ENCODE peak calls at places on chromosomes 16 and 17, in four cellular contexts. E is thoracic aorta, Y is gastrocnemius medialis, G is cardiac muscle cell. A is an unnamed sample.

GRCh38 chr17:66691644-66692500 is 143.0 kb upstream of the CACNG5 start:
- DNase-seq in E (no peak), Y (no peak), G (peak; percentile 59), A (peak; percentile 55)

GRCh38 chr17:79045001-79045729 is 21.2 kb downstream of the C1QTNF1 start:
- DNase-seq in E (no peak), Y (no peak), G (no peak), A (no peak)

GRCh38 chr16:74309789-74310781 is 13.5 kb downstream of the PSMD7 start:
- DNase-seq in E (no peak), Y (no peak), G (peak; percentile 70), A (peak; percentile 28)

GRCh38 chr17:73317554-73318426 is 6.0 kb upstream of the CDC42EP4 start:
- DNase-seq in E (no peak), Y (no peak), G (no peak), A (no peak)

GRCh38 chr17:72930031-72930430 is 162.5 kb downstream of the SLC39A11 start:
- DNase-seq in E (no peak), Y (no peak), G (no peak), A (no peak)

GRCh38 chr16:96935-97381 is 18.9 kb downstream of the MPG start:
- DNase-seq in E (peak; percentile 74), Y (peak; percentile 88), G (peak; percentile 89), A (peak; percentile 90)

GRCh38 chr17:46108120-46108519 is 85.1 kb downstream of the KANSL1 start:
- DNase-seq in E (no peak), Y (no peak), G (no peak), A (no peak)

GRCh38 chr17:45782889-45783592 is 1.1 kb upstream of the CRHR1 start:
- DNase-seq in E (no peak), Y (no peak), G (peak; percentile 25), A (no peak)

GRCh38 chr17:1228752-1229353 is 41.4 kb upstream of the BHLHA9 start:
- DNase-seq in E (no peak), Y (no peak), G (no peak), A (no peak)

GRCh38 chr17:7915611-7916382 is at the start of gene RNF227:
- DNase-seq in E (peak; percentile 80), Y (peak; percentile 66), G (peak; percentile 99), A (peak; percentile 85)

GRCh38 chr17:75077490-75078096 is 10.2 kb upstream of the SLC16A5 start:
- DNase-seq in E (no peak), Y (peak; percentile 46), G (peak; percentile 48), A (no peak)

GRCh38 chr17:30236807-30237206 is 1.3 kb upstream of the SLC6A4 start:
- DNase-seq in E (peak; percentile 36), Y (no peak), G (peak; percentile 49), A (peak; percentile 15)

GRCh38 chr17:8941520-8941919 is 24.0 kb downstream of the PIK3R5 start:
- DNase-seq in E (no peak), Y (no peak), G (no peak), A (no peak)

DNA sequence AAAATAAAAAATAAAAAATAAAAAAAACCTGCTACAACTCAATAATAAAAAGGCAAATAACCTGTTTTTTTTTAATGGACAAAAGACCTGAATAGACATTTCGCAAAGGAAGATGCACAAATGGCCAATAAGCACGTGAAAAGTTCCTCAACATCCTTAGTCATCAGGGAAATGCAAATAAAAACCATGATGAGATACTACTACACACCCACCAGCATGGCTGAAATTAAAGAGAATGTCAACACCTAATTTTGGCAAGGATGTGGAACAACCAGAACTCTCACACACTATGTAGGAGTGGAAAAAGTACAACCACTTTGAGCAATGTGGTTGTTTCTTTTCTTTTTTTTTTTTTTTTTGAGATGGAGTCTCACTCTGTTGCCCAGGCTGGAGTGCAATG is 24.6 kb downstream of the COG7 start:
- DNase-seq in E (no peak), Y (no peak), G (peak; percentile 8), A (no peak)
- H3K36me3 ChIP-seq in E (peaks cover 16% of the 10 kb centered on the region), Y (no peaks in the 10 kb centered on the region), G (peaks cover 18% of the 10 kb centered on the region), A (no peaks in the 10 kb centered on the region)

DNA sequence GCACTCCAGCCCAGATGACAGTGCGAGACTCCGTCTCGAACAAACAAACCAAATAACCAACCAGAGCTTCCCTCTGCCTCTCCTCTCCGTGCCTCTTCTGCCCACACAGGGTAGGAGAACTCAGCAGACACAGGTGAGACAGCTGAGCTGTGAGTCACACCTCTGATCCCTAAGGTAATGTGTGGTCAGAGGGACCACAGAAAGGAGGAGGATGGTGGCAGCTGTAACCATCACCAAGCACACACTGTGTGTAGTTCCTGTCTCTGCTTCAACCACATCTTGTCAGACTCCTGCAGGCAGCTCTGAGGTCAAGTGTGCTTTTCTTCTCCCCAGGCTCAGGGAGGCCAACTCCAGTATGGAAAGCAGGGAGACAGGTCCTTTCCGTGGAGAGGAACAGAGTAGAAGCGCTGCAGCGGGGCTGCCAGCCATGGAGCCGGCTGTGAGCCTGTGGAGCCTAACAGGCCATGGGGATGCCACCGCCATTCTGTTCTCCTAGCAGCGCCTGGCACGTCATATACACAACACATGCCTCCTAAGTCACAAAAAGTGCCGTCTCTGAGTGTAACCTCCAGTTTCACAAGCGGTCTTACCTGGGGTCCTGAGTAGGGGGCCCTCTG is 7.1 kb downstream of the NUDT16L1 start:
- DNase-seq in E (no peak), Y (no peak), G (no peak), A (no peak)
- H3K36me3 ChIP-seq in E (peaks cover 59% of the 10 kb centered on the region), Y (no peaks in the 10 kb centered on the region), G (peaks cover 44% of the 10 kb centered on the region), A (peaks cover 25% of the 10 kb centered on the region)

GRCh38 chr16:89288966-89289365 is 71.5 kb downstream of the ZNF778 start:
- DNase-seq in E (no peak), Y (no peak), G (no peak), A (no peak)
- H3K36me3 ChIP-seq in E (peaks cover 38% of the 10 kb centered on the region), Y (no peaks in the 10 kb centered on the region), G (peaks cover 39% of the 10 kb centered on the region), A (peaks cover 27% of the 10 kb centered on the region)

GRCh38 chr17:4008496-4009163 is 44.4 kb upstream of the ATP2A3 start:
- DNase-seq in E (no peak), Y (no peak), G (no peak), A (no peak)
- H3K36me3 ChIP-seq in E (peaks cover 47% of the 10 kb centered on the region), Y (no peaks in the 10 kb centered on the region), G (peaks cover 6% of the 10 kb centered on the region), A (peaks cover 25% of the 10 kb centered on the region)

GRCh38 chr16:57464523-57464922 is 2.0 kb downstream of the POLR2C start:
- DNase-seq in E (no peak), Y (no peak), G (no peak), A (no peak)
- H3K36me3 ChIP-seq in E (peaks cover 45% of the 10 kb centered on the region), Y (no peaks in the 10 kb centered on the region), G (peaks cover 69% of the 10 kb centered on the region), A (peaks cover 71% of the 10 kb centered on the region)

GRCh38 chr17:39722104-39722503 is 8.2 kb downstream of the MIEN1 start:
- DNase-seq in E (no peak), Y (no peak), G (no peak), A (no peak)

GRCh38 chr17:39716879-39717536 is 13.3 kb downstream of the MIEN1 start:
- DNase-seq in E (no peak), Y (no peak), G (no peak), A (no peak)

GRCh38 chr17:39719966-39720365 is 10.4 kb downstream of the MIEN1 start:
- DNase-seq in E (no peak), Y (no peak), G (no peak), A (no peak)

GRCh38 chr17:39717660-39718059 is 12.7 kb downstream of the MIEN1 start:
- DNase-seq in E (no peak), Y (no peak), G (no peak), A (no peak)

GRCh38 chr17:39719563-39719962 is 10.8 kb downstream of the MIEN1 start:
- DNase-seq in E (no peak), Y (no peak), G (no peak), A (no peak)
- H3K36me3 ChIP-seq in E (peaks cover 62% of the 10 kb centered on the region), Y (no peaks in the 10 kb centered on the region), G (peaks cover 69% of the 10 kb centered on the region), A (no peaks in the 10 kb centered on the region)

DNA sequence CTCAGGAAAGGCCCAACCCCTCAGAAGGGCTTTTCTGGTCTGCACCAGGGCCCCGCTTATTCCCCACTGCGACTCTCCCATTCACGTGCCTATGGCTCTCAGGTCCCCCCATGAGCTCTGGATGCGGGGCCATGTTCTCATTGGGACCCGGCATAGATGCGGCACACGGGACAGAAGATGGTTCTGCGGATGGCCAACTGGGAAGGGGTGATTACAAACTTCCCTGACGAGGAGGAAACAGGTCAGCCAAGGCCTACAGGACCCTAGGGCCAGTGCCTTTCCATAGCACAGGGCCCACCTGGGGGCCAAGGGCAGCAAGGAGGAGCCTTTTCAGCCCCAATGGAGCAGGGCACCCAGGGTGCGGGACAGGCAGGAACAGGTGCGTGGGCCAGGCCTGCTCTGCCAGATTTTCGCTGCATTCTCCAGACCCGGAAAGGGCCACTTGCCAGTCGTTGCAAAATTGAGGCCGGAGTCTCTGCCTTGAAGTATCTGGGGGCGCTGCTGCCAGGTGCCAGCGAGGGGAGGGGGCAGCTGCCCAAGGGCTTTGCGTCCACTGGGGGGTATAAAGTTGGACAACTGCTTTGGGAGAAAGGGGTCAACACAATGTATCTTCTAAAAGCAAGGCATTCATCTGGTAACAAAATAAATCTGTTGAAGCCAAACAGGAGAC is 20.5 kb downstream of the SLC7A5 start:
- DNase-seq in E (no peak), Y (no peak), G (no peak), A (no peak)
- H3K36me3 ChIP-seq in E (no peaks in the 10 kb centered on the region), Y (no peaks in the 10 kb centered on the region), G (no peaks in the 10 kb centered on the region), A (no peaks in the 10 kb centered on the region)

GRCh38 chr17:5913641-5914040 is 156.5 kb upstream of the WSCD1 start:
- DNase-seq in E (no peak), Y (no peak), G (no peak), A (no peak)
- H3K36me3 ChIP-seq in E (no peaks in the 10 kb centered on the region), Y (no peaks in the 10 kb centered on the region), G (no peaks in the 10 kb centered on the region), A (no peaks in the 10 kb centered on the region)

GRCh38 chr17:31314788-31315105 is 893 bp upstream of the EVI2B start:
- DNase-seq in E (no peak), Y (no peak), G (no peak), A (no peak)
- H3K36me3 ChIP-seq in E (no peaks in the 10 kb centered on the region), Y (no peaks in the 10 kb centered on the region), G (no peaks in the 10 kb centered on the region), A (no peaks in the 10 kb centered on the region)

A was measured in tibial nerve.